ENCODE peak calls at places on chromosomes 2 and 18, in nine cellular contexts. K is left kidney, X is HFFc6, N is cardiac muscle cell, Q is MV-4-11, H is neural progenitor cell, E is lower lobe of right lung, C is mammary epithelial cell, W is pancreas. B is an unnamed sample.

GRCh38 chr2:201403904-201404303 is 46.8 kb upstream of the FLACC1 start:
- DNase-seq in K (peak), X (peak), N (peak), Q (no peak), H (peak), E (no peak), C (peak), W (no peak), B (no peak)

GRCh38 chr2:183001948-183002347 is 36.3 kb downstream of the NCKAP1 start:
- DNase-seq in K (no peak), X (no peak), N (no peak), Q (no peak), H (no peak), E (no peak), C (no peak), W (no peak), B (no peak)

GRCh38 chr18:2510416-2510815 is 60.9 kb downstream of the METTL4 start:
- DNase-seq in K (no peak), X (no peak), N (no peak), Q (no peak), H (no peak), E (no peak), C (no peak), W (no peak), B (no peak)

GRCh38 chr2:69997296-69998184 is 36.1 kb upstream of the ASPRV1 start:
- DNase-seq in K (no peak), X (peak), N (no peak), Q (peak), H (no peak), E (peak), C (peak), W (no peak), B (peak)

GRCh38 chr2:105417789-105418475 is 19.1 kb upstream of the FHL2 start:
- DNase-seq in K (no peak), X (peak), N (no peak), Q (no peak), H (no peak), E (no peak), C (peak), W (no peak), B (no peak)

GRCh38 chr2:45836740-45837139 is 185.3 kb downstream of the PRKCE start:
- DNase-seq in K (no peak), X (no peak), N (no peak), Q (peak), H (no peak), E (no peak), C (no peak), W (no peak), B (no peak)

GRCh38 chr18:68847219-68847860 is 49.5 kb downstream of the CCDC102B start:
- DNase-seq in K (peak), X (peak), N (peak), Q (peak), H (peak), E (no peak), C (no peak), W (no peak), B (no peak)

GRCh38 chr2:10257036-10257435 is 45.7 kb upstream of the HPCAL1 start:
- DNase-seq in K (no peak), X (no peak), N (no peak), Q (no peak), H (no peak), E (no peak), C (no peak), W (no peak), B (no peak)

GRCh38 chr2:47561371-47561770 is 158.4 kb downstream of the MSH2 start:
- DNase-seq in K (no peak), X (no peak), N (no peak), Q (no peak), H (no peak), E (no peak), C (no peak), W (no peak), B (no peak)

GRCh38 chr2:218839430-218839829 is 7.8 kb upstream of the PRKAG3 start:
- DNase-seq in K (no peak), X (peak), N (no peak), Q (peak), H (no peak), E (peak), C (peak), W (no peak), B (no peak)

B was measured in ovary.